ENCODE peak calls at places on chromosomes 6 and 20, in eight cellular contexts. W, E, G, U, T, I, M and D are unnamed samples. For H3K4me1, the result is how much of the 10 kb centered on the place peaks cover.

GRCh38 chr6:170522565-170523183 is 30.4 kb downstream of the PSMB1 start:
- DNase-seq in G (no peak), W (peak), I (no peak), M (no peak), U (peak), E (no peak), T (no peak), D (peak)

GRCh38 chr6:45500924-45501816 is 123.4 kb upstream of the SUPT3H start:
- DNase-seq in I (no peak), U (peak), M (no peak), T (no peak), G (no peak), W (no peak), E (no peak), D (peak)

GRCh38 chr20:24148372-24148771 is 159.8 kb upstream of the GGTLC1 start:
- DNase-seq in E (no peak), G (peak), W (no peak), U (no peak), M (no peak), I (no peak), T (no peak), D (no peak)

GRCh38 chr6:52420668-52421358 is 671 bp downstream of the EFHC1 start:
- DNase-seq in T (no peak), I (peak), G (peak), U (peak), M (peak), E (no peak), W (no peak), D (peak)

GRCh38 chr6:32118782-32119628 is 9.0 kb downstream of the ATF6B start:
- DNase-seq in T (peak), W (peak), M (peak), G (peak), I (peak), U (peak), E (peak), D (peak)

GRCh38 chr20:16821211-16822089 is 73.3 kb downstream of the OTOR start:
- DNase-seq in I (no peak), W (no peak), E (no peak), U (peak), T (peak), M (no peak), G (peak), D (peak)

GRCh38 chr20:36173451-36173933 is 19.0 kb downstream of the EPB41L1 start:
- DNase-seq in T (no peak), E (no peak), W (no peak), U (peak), I (peak), G (no peak), M (peak), D (peak)

GRCh38 chr20:34421766-34422466 is 58.8 kb downstream of the ITCH start:
- DNase-seq in U (no peak), W (no peak), E (no peak), I (no peak), G (no peak), T (no peak), M (no peak), D (no peak)

GRCh38 chr6:135269399-135270005 is 88.4 kb downstream of the MYB start:
- DNase-seq in M (peak), G (peak), U (no peak), I (no peak), W (no peak), E (no peak), T (no peak), D (no peak)

GRCh38 chr6:163180874-163181541 is 233.5 kb upstream of the QKI start:
- DNase-seq in G (peak), E (no peak), U (peak), W (peak), M (peak), I (no peak), T (peak), D (peak)

GRCh38 chr6:41712651-41713103 is 22.7 kb downstream of the TFEB start:
- DNase-seq in W (peak), E (peak), I (peak), M (no peak), U (no peak), T (no peak), G (no peak), D (no peak)

GRCh38 chr6:44128020-44128917 is 915 bp downstream of the TMEM63B start:
- DNase-seq in E (peak), W (peak), G (peak), T (no peak), U (peak), I (peak), M (peak), D (peak)

GRCh38 chr6:170439366-170440351 is 113.4 kb downstream of the PSMB1 start:
- DNase-seq in W (no peak), E (no peak), G (no peak), T (no peak), I (peak), U (no peak), M (no peak), D (no peak)

GRCh38 chr20:58072695-58073671 is 155.5 kb downstream of the ANKRD60 start:
- DNase-seq in T (no peak), M (no peak), U (no peak), W (no peak), G (no peak), I (peak), E (no peak), D (no peak)

GRCh38 chr20:57837208-57838035 is 127.6 kb upstream of the PMEPA1 start:
- DNase-seq in I (no peak), U (no peak), W (no peak), M (no peak), T (no peak), G (no peak), E (no peak), D (no peak)

GRCh38 chr6:42520786-42521607 is 42.8 kb upstream of the UBR2 start:
- DNase-seq in M (no peak), E (no peak), I (no peak), W (no peak), G (no peak), U (no peak), T (no peak), D (no peak)

GRCh38 chr6:52697903-52698302 is 27.0 kb downstream of the TMEM14A start:
- DNase-seq in I (no peak), U (no peak), G (no peak), E (no peak), M (no peak), T (no peak), W (no peak), D (no peak)

GRCh38 chr20:33490023-33490933 is at the start of gene CBFA2T2:
- DNase-seq in G (peak), W (peak), I (no peak), E (peak), T (no peak), M (peak), U (no peak), D (no peak)

GRCh38 chr6:157222201-157222981 is 100.9 kb downstream of the TMEM242 start:
- DNase-seq in M (no peak), G (no peak), T (no peak), U (no peak), I (no peak), W (peak), E (peak), D (no peak)

GRCh38 chr6:157221817-157222175 is 101.5 kb downstream of the TMEM242 start:
- DNase-seq in T (no peak), E (peak), I (no peak), M (no peak), W (peak), U (no peak), G (no peak), D (no peak)

GRCh38 chr6:157219201-157220200 is 103.8 kb downstream of the TMEM242 start:
- DNase-seq in E (peak), W (no peak), I (no peak), G (no peak), M (no peak), T (no peak), U (no peak), D (no peak)

GRCh38 chr6:157220485-157220884 is 102.8 kb downstream of the TMEM242 start:
- DNase-seq in M (no peak), E (no peak), G (no peak), I (no peak), W (no peak), T (no peak), U (no peak), D (no peak)

DNA sequence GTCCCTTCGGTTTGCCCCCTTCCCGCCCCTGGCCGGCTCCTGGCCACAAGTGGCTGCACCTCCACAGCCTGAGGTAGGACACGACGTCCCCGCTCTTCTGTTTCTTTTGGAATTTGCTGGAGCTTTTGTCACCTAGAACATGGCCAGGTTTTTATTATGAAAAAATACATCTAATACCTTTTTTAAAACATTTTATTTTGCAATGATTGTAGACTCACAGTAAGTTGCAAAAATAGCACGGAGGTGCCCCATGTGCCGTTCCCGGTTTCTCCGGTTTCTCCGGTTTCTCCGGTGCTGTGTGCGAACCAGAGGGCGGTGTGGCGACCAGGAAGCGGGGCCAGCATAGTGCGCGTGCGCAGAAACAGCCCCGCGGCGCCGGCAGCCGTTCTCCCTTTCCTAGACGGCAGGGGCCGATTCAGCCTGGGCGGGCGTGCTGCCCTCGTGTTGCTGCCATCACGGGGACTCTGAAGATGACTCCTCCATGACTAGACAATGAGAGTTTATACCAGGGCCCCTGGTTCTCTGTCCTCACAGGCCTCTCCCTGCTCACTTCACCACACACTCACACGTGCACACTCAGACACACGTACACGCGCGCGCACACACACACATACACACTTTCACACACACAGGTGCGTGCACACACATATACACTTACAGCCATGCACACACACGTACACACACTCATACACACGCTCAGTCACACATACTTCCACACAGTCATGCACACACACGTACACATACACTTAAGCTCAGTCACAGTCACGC is 102.1 kb downstream of the TMEM242 start:
- DNase-seq in T (peak), M (peak), U (no peak), E (peak), I (peak), G (peak), W (peak), D (no peak)
- TF ChIP-seq CTCF in T (no peak), M (no peak), U (no peak), E (no peak), I (no peak), G (no peak), W (peak), D (no peak)

GRCh38 chr6:28683945-28684538 is 158.4 kb downstream of the GPX5 start:
- DNase-seq in T (peak), G (peak), M (no peak), I (no peak), W (no peak), U (peak), E (no peak), D (peak)
- H3K4me3 ChIP-seq in T (peak), G (no peak), M (no peak), I (no peak), W (no peak), U (no peak), E (peak), D (peak)

GRCh38 chr6:111803384-111803783 is 69.9 kb downstream of the FYN start:
- DNase-seq in W (no peak), E (no peak), T (no peak), M (no peak), I (no peak), U (no peak), G (no peak), D (no peak)

GRCh38 chr6:111806561-111807497 is 66.4 kb downstream of the FYN start:
- DNase-seq in W (no peak), U (no peak), M (no peak), E (no peak), T (no peak), I (no peak), G (no peak), D (no peak)

GRCh38 chr6:111803804-111804203 is 69.4 kb downstream of the FYN start:
- DNase-seq in W (no peak), I (no peak), U (no peak), G (no peak), M (no peak), T (no peak), E (no peak), D (no peak)

GRCh38 chr6:111804627-111805235 is 68.5 kb downstream of the FYN start:
- DNase-seq in T (no peak), M (no peak), E (no peak), I (no peak), W (no peak), G (peak), U (peak), D (no peak)

DNA sequence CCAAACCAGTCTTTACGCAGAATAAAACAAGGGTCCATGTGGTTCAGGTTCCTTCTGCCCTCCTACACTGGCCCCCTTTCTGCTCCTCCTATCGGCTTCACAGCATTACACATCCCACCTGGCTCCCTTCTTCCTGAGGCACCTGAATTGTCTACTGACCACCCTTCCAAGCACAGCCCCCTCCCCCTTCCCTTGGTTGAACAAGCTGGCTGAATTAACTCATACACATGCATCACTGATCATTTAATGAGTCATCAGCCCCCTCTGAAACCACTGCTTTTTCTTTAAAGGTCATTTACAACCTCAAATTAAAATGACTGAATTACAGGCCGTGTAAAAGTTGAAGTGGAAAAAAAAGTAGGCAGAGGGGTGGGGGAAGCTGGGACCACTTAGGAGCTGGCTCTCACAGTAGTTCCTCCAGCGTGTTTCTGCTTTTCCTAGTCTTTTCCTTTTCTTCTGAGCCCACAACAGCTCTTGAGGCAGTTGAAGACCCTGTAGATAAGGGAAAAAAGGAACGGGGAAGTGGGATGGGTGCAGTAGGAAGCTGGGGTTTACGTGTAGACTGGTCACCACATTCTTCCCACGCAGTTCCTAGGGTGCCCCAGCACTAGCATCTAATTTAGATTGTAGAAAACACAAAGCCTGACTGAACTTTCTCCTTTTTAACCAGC is 67.6 kb downstream of the FYN start:
- DNase-seq in U (no peak), W (no peak), G (no peak), T (no peak), E (no peak), I (no peak), M (no peak), D (peak)
- H3K4me1 ChIP-seq in U (under half), W (half or more), G (under half), T (under half), E (under half), I (under half), M (under half), D (under half)

GRCh38 chr20:37954626-37955025 is 51.7 kb downstream of the VSTM2L start:
- DNase-seq in E (no peak), G (no peak), M (no peak), I (no peak), T (no peak), U (no peak), W (no peak), D (no peak)
- TF ChIP-seq CTCF in E (no peak), G (no peak), M (no peak), I (no peak), T (no peak), U (no peak), W (no peak), D (no peak)

DNA sequence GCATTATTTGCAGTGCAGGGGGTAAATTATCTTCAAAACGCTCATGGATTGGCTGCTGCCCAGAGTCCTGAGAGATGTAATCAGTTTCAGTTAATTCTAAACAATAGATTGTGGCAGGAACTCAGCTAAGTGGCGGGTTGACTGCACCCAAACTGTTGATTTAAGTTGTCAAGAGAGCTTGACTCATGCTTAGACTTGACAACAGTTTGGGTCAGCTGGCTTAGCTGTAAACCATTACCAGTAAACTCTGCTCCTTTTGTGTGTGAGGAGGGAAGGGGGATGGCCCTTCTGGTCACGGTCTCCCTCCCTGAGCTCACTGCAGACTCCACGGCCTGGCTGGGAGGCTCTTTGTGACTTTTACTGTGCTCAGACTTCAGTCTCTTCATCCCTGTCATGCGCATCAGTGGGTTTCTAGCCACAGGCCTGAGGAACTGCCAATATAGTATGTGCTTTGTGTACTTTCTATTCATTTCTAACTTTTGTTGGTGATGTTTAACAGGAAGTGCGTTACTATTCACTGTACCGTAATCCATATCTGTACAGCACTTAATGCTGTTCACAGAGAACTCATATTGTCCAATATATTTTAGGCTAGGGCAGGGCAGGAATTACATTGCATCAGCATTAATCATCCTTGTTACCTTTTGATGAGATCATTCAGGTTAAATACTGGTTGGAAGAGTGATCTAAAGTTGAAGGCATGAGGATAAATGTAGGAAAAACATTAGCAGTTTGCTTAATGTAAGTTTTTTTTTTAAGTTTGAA is 488.3 kb downstream of the CDKAL1 start:
- DNase-seq in G (no peak), T (peak), W (no peak), E (no peak), M (peak), I (no peak), U (peak), D (no peak)
- H3K4me3 ChIP-seq in G (no peak), T (no peak), W (no peak), E (no peak), M (no peak), I (no peak), U (no peak), D (no peak)

GRCh38 chr6:75283907-75284284 is 696 bp downstream of the TMEM30A start:
- DNase-seq in E (no peak), W (no peak), I (no peak), T (no peak), U (no peak), M (no peak), G (no peak), D (no peak)
- H3K4me1 ChIP-seq in E (under half), W (half or more), I (half or more), T (under half), U (under half), M (under half), G (under half), D (under half)

DNA sequence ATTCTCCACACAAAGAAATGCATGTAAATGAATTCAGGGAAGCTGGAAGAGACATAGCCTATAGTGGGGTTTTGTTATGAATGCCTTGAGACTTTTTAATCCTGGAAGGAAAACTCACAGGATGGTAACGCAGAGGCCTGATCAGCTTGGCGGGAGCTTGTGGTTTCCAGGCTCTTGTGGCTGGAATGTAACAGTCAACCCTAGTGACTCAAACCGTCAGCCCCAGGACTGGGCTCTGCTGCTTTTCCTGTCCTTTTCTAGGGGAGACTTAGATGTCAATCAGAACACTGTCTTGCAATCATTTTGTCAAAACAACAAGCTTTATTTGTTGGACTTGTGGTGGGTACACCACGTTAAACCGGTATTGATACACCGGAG is 34.9 kb downstream of the KIF25 start:
- DNase-seq in M (no peak), G (no peak), U (peak), I (no peak), T (no peak), W (no peak), E (no peak), D (no peak)
- TF ChIP-seq CTCF in M (no peak), G (no peak), U (no peak), I (no peak), T (no peak), W (no peak), E (no peak), D (no peak)